ENCODE peak calls at places on chromosomes 13 and 19, in seven cellular contexts. Y is suprapubic skin, O is heart left ventricle, B is aorta, U is upper lobe of left lung, T is neural progenitor cell, X is H9. P is an unnamed sample.

GRCh38 chr13:39417131-39417530 is 185.9 kb downstream of the LHFPL6 start:
- DNase-seq in Y (no peak), O (no peak), B (no peak), U (no peak), T (peak; percentile 61), X (peak; percentile 45), P (peak; percentile 23)

GRCh38 chr19:19113040-19113541 is 25.2 kb downstream of the TMEM161A start:
- DNase-seq in Y (no peak), O (no peak), B (no peak), U (no peak), T (peak; percentile 64), X (peak; percentile 84), P (peak; percentile 59)

GRCh38 chr13:91162180-91162579 is 185.3 kb upstream of the MIR17HG start:
- DNase-seq in Y (no peak), O (no peak), B (no peak), U (no peak), T (peak; percentile 21), X (no peak), P (no peak)

GRCh38 chr13:98448642-98448928 is 128.3 kb downstream of the STK24 start:
- DNase-seq in Y (no peak), O (no peak), B (no peak), U (no peak), T (no peak), X (no peak), P (no peak)

GRCh38 chr13:51683537-51684050 is 99.3 kb downstream of the WDFY2 start:
- DNase-seq in Y (no peak), O (no peak), B (no peak), U (no peak), T (no peak), X (no peak), P (no peak)

GRCh38 chr13:30373727-30374126 is 48.6 kb upstream of the UBE2L5 start:
- DNase-seq in Y (no peak), O (no peak), B (no peak), U (peak; percentile 62), T (no peak), X (no peak), P (no peak)

GRCh38 chr13:35789335-35790166 is 313.1 kb upstream of the MAB21L1 start:
- DNase-seq in Y (no peak), O (no peak), B (no peak), U (no peak), T (peak; percentile 77), X (no peak), P (no peak)

GRCh38 chr19:30565680-30566079 is 193.5 kb downstream of the ZNF536 start:
- DNase-seq in Y (peak; percentile 13), O (no peak), B (no peak), U (no peak), T (no peak), X (no peak), P (no peak)

GRCh38 chr13:30159446-30159839 is 147.9 kb downstream of the KATNAL1 start:
- DNase-seq in Y (no peak), O (no peak), B (no peak), U (no peak), T (no peak), X (no peak), P (no peak)

GRCh38 chr19:2184422-2185012 is 20.8 kb downstream of the DOT1L start:
- DNase-seq in Y (no peak), O (no peak), B (no peak), U (no peak), T (no peak), X (no peak), P (no peak)

GRCh38 chr19:13020002-13020414 is 24.7 kb downstream of the NFIX start:
- DNase-seq in Y (no peak), O (no peak), B (no peak), U (no peak), T (peak; percentile 80), X (peak; percentile 88), P (no peak)

GRCh38 chr19:50835785-50836542 is 2.6 kb upstream of the KLK15 start:
- DNase-seq in Y (no peak), O (peak; percentile 48), B (peak; percentile 87), U (peak; percentile 72), T (peak; percentile 79), X (peak; percentile 81), P (peak; percentile 88)

GRCh38 chr13:66914155-66914554 is 316.0 kb downstream of the PCDH9 start:
- DNase-seq in Y (no peak), O (no peak), B (no peak), U (no peak), T (no peak), X (no peak), P (no peak)

GRCh38 chr19:46748325-46749109 is 2.3 kb upstream of the STRN4 start:
- DNase-seq in Y (no peak), O (no peak), B (peak; percentile 92), U (peak; percentile 56), T (peak; percentile 87), X (peak; percentile 84), P (peak; percentile 87)

GRCh38 chr19:11612816-11613511 is 15.7 kb downstream of the ZNF627 start:
- DNase-seq in Y (no peak), O (no peak), B (no peak), U (no peak), T (no peak), X (no peak), P (no peak)
- H3K9me3 ChIP-seq in Y (peaks cover 12% of the 10 kb centered on the region), O (no peaks in the 10 kb centered on the region), B (no peaks in the 10 kb centered on the region), U (peaks cover 8% of the 10 kb centered on the region), T (peaks cover 23% of the 10 kb centered on the region), X (peaks cover 20% of the 10 kb centered on the region), P (peaks cover 3% of the 10 kb centered on the region)

GRCh38 chr19:9494096-9494495 is 4.3 kb downstream of the ZNF560 start:
- DNase-seq in Y (no peak), O (no peak), B (no peak), U (no peak), T (no peak), X (no peak), P (no peak)

GRCh38 chr19:9500796-9501195 is 2.4 kb upstream of the ZNF560 start:
- DNase-seq in Y (no peak), O (no peak), B (no peak), U (no peak), T (no peak), X (no peak), P (no peak)

DNA sequence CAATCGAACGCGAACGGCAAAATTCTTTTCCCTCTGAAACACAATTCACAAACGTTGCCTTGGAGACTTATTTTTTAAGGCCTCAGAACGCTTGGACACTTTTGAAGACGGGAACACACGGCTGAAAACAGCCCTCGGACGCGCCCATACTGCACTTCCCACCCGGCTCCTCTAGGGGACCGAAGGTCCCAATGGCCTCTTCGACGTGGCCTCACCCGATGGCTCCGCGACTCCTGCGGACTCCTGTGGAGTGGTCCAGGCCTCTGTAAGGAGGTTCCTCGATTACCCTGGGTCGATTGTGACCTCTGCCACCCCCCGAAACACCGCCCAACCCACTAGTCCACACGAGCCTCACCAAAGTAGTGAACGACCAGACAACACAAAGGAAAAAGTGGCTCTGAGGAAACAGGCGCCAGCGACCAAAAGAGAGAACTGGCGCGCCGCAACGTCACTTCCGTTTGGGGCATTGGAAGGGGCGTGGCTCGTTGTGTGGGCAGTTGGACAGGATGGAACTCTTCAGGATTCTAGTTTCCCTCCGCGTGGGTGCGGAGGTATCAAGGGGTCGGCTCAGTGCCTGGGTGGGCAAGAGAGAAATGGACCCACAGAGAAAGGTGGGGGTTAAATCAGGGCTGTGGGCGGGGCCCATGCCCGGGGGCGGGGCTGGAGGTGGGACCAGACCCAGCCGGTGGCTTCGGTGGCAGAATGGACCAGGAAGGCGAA is at the start of gene ZNF560:
- DNase-seq in Y (no peak), O (no peak), B (no peak), U (no peak), T (no peak), X (peak; percentile 28), P (peak; percentile 86)
- H3K9me3 ChIP-seq in Y (peaks cover 39% of the 10 kb centered on the region), O (no peaks in the 10 kb centered on the region), B (peaks cover 13% of the 10 kb centered on the region), U (peaks cover 31% of the 10 kb centered on the region), T (peaks cover 13% of the 10 kb centered on the region), X (peaks cover 37% of the 10 kb centered on the region), P (no peaks in the 10 kb centered on the region)

GRCh38 chr13:74449811-74450524 is 315.8 kb upstream of the KLF12 start:
- DNase-seq in Y (no peak), O (no peak), B (no peak), U (no peak), T (no peak), X (no peak), P (no peak)

GRCh38 chr13:74450976-74451375 is 316.8 kb upstream of the KLF12 start:
- DNase-seq in Y (no peak), O (no peak), B (no peak), U (no peak), T (no peak), X (no peak), P (no peak)

GRCh38 chr13:74452881-74453280 is 318.7 kb upstream of the KLF12 start:
- DNase-seq in Y (no peak), O (no peak), B (no peak), U (no peak), T (no peak), X (no peak), P (no peak)

GRCh38 chr13:74450525-74450845 is 316.3 kb upstream of the KLF12 start:
- DNase-seq in Y (no peak), O (no peak), B (no peak), U (no peak), T (no peak), X (no peak), P (no peak)

DNA sequence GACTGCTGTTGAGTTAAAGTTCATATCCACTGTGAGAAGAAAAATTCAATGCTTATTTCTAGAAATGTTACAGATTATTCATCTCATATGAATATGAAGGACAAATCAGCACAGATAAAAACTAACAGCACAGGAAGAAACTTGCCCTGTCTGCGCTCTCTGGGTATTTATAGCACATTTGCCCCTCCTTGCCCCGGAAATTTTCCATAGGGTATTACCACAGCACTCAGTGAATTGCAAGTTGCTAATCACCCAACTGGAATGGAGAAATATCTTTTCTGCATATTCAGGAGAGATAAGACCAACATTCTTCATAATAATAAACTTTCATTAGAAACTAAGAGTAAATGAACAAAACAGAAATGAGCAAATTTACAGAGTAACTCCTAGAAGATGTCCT is 318.0 kb upstream of the KLF12 start:
- DNase-seq in Y (no peak), O (no peak), B (no peak), U (no peak), T (no peak), X (no peak), P (no peak)
- H3K9me3 ChIP-seq in Y (no peaks in the 10 kb centered on the region), O (no peaks in the 10 kb centered on the region), B (no peaks in the 10 kb centered on the region), U (no peaks in the 10 kb centered on the region), T (no peaks in the 10 kb centered on the region), X (no peaks in the 10 kb centered on the region), P (no peaks in the 10 kb centered on the region)

GRCh38 chr19:31992750-31993149 is 352.7 kb upstream of the ZNF507 start:
- DNase-seq in Y (peak; percentile 20), O (no peak), B (no peak), U (no peak), T (no peak), X (no peak), P (no peak)
- H3K9me3 ChIP-seq in Y (no peaks in the 10 kb centered on the region), O (no peaks in the 10 kb centered on the region), B (no peaks in the 10 kb centered on the region), U (no peaks in the 10 kb centered on the region), T (no peaks in the 10 kb centered on the region), X (no peaks in the 10 kb centered on the region), P (no peaks in the 10 kb centered on the region)

GRCh38 chr13:31504918-31505317 is 234.4 kb upstream of the RXFP2 start:
- DNase-seq in Y (no peak), O (no peak), B (no peak), U (no peak), T (no peak), X (no peak), P (no peak)
- H3K9me3 ChIP-seq in Y (no peaks in the 10 kb centered on the region), O (no peaks in the 10 kb centered on the region), B (no peaks in the 10 kb centered on the region), U (no peaks in the 10 kb centered on the region), T (no peaks in the 10 kb centered on the region), X (no peaks in the 10 kb centered on the region), P (no peaks in the 10 kb centered on the region)

P was measured in BE2C.